ENCODE peak calls at places on chromosome 15, in nine cellular contexts. One of them, this sample, is unnamed.
A peak's percentile ranks its signal among the peaks of the same experiment; 100 is the strongest.

GRCh38 chr15:52115598-52116427 is 3.2 kb upstream of the BCL2L10 start:
- DNase-seq in substantia nigra: no peak
- DNase-seq in testis: no peak
- DNase-seq in GM23248: no peak
- DNase-seq in left lung: no peak
- DNase-seq in AG04450: no peak
- DNase-seq in A549: no peak
- DNase-seq in suprapubic skin: no peak
- DNase-seq in heart left ventricle: no peak
- DNase-seq in this sample: no peak

GRCh38 chr15:49815506-49815905 is 194.7 kb downstream of the DTWD1 start:
- DNase-seq in GM23248: peak; percentile 45
- DNase-seq in suprapubic skin: no peak
- DNase-seq in heart left ventricle: no peak
- DNase-seq in AG04450: no peak
- DNase-seq in substantia nigra: no peak
- DNase-seq in testis: no peak
- DNase-seq in A549: no peak
- DNase-seq in left lung: no peak
- DNase-seq in this sample: no peak

GRCh38 chr15:77075528-77075927 is 4.6 kb upstream of the TSPAN3 start:
- DNase-seq in AG04450: no peak
- DNase-seq in heart left ventricle: no peak
- DNase-seq in GM23248: peak; percentile 47
- DNase-seq in suprapubic skin: no peak
- DNase-seq in A549: no peak
- DNase-seq in left lung: no peak
- DNase-seq in substantia nigra: no peak
- DNase-seq in testis: peak; percentile 32
- DNase-seq in this sample: no peak

GRCh38 chr15:72902245-72902928 is 118.8 kb upstream of the ADPGK start:
- DNase-seq in left lung: no peak
- DNase-seq in GM23248: peak; percentile 83
- DNase-seq in suprapubic skin: no peak
- DNase-seq in testis: peak; percentile 78
- DNase-seq in AG04450: no peak
- DNase-seq in A549: no peak
- DNase-seq in heart left ventricle: peak; percentile 84
- DNase-seq in substantia nigra: no peak
- DNase-seq in this sample: no peak

GRCh38 chr15:29140475-29141172 is 129.0 kb downstream of the NSMCE3 start:
- DNase-seq in AG04450: no peak
- DNase-seq in heart left ventricle: no peak
- DNase-seq in substantia nigra: no peak
- DNase-seq in suprapubic skin: no peak
- DNase-seq in GM23248: no peak
- DNase-seq in testis: no peak
- DNase-seq in A549: no peak
- DNase-seq in left lung: no peak
- DNase-seq in this sample: no peak

GRCh38 chr15:66788024-66788423 is 86.0 kb downstream of the SMAD6 start:
- DNase-seq in heart left ventricle: no peak
- DNase-seq in suprapubic skin: no peak
- DNase-seq in left lung: no peak
- DNase-seq in GM23248: no peak
- DNase-seq in substantia nigra: no peak
- DNase-seq in AG04450: no peak
- DNase-seq in testis: no peak
- DNase-seq in A549: no peak
- DNase-seq in this sample: no peak

GRCh38 chr15:32668942-32669341 is 27.4 kb downstream of the SCG5 start:
- DNase-seq in suprapubic skin: no peak
- DNase-seq in A549: no peak
- DNase-seq in left lung: no peak
- DNase-seq in GM23248: peak; percentile 44
- DNase-seq in substantia nigra: no peak
- DNase-seq in testis: no peak
- DNase-seq in AG04450: no peak
- DNase-seq in heart left ventricle: no peak
- DNase-seq in this sample: no peak

GRCh38 chr15:74136584-74137543 is 6.5 kb downstream of the ISLR2 start:
- DNase-seq in GM23248: peak; percentile 31
- DNase-seq in testis: no peak
- DNase-seq in heart left ventricle: no peak
- DNase-seq in AG04450: no peak
- DNase-seq in suprapubic skin: no peak
- DNase-seq in substantia nigra: no peak
- DNase-seq in left lung: no peak
- DNase-seq in A549: no peak
- DNase-seq in this sample: no peak

GRCh38 chr15:71458089-71458660 is 342.9 kb downstream of the THSD4 start:
- DNase-seq in substantia nigra: no peak
- DNase-seq in A549: no peak
- DNase-seq in left lung: no peak
- DNase-seq in suprapubic skin: no peak
- DNase-seq in testis: no peak
- DNase-seq in AG04450: no peak
- DNase-seq in heart left ventricle: no peak
- DNase-seq in GM23248: no peak
- DNase-seq in this sample: no peak

GRCh38 chr15:66045542-66045941 is 176.3 kb downstream of the RAB11A start:
- DNase-seq in testis: no peak
- DNase-seq in substantia nigra: no peak
- DNase-seq in left lung: no peak
- DNase-seq in A549: no peak
- DNase-seq in GM23248: no peak
- DNase-seq in suprapubic skin: no peak
- DNase-seq in AG04450: no peak
- DNase-seq in heart left ventricle: no peak
- DNase-seq in this sample: no peak

GRCh38 chr15:33859992-33860545 is 108.2 kb upstream of the CHRM5 start:
- DNase-seq in left lung: no peak
- DNase-seq in suprapubic skin: no peak
- DNase-seq in substantia nigra: no peak
- DNase-seq in GM23248: no peak
- DNase-seq in A549: no peak
- DNase-seq in testis: no peak
- DNase-seq in heart left ventricle: no peak
- DNase-seq in AG04450: no peak
- DNase-seq in this sample: no peak

GRCh38 chr15:71316911-71317310 is 201.6 kb downstream of the THSD4 start:
- DNase-seq in testis: no peak
- DNase-seq in A549: no peak
- DNase-seq in GM23248: no peak
- DNase-seq in substantia nigra: no peak
- DNase-seq in heart left ventricle: no peak
- DNase-seq in AG04450: no peak
- DNase-seq in suprapubic skin: no peak
- DNase-seq in left lung: no peak
- DNase-seq in this sample: no peak

GRCh38 chr15:26883466-26883865 is 16.6 kb downstream of the GABRA5 start:
- DNase-seq in suprapubic skin: no peak
- DNase-seq in AG04450: no peak
- DNase-seq in testis: no peak
- DNase-seq in A549: no peak
- DNase-seq in substantia nigra: no peak
- DNase-seq in GM23248: no peak
- DNase-seq in left lung: no peak
- DNase-seq in heart left ventricle: no peak
- DNase-seq in this sample: no peak

GRCh38 chr15:56168394-56168793 is 75.3 kb downstream of the RFX7 start:
- DNase-seq in GM23248: peak; percentile 61
- DNase-seq in suprapubic skin: no peak
- DNase-seq in A549: no peak
- DNase-seq in left lung: no peak
- DNase-seq in heart left ventricle: no peak
- DNase-seq in substantia nigra: no peak
- DNase-seq in AG04450: no peak
- DNase-seq in testis: no peak
- DNase-seq in this sample: no peak

GRCh38 chr15:73633991-73634495 is 854 bp upstream of the NPTN start:
- DNase-seq in testis: no peak
- DNase-seq in heart left ventricle: no peak
- DNase-seq in GM23248: peak; percentile 97
- DNase-seq in left lung: no peak
- DNase-seq in A549: peak; percentile 69
- DNase-seq in substantia nigra: no peak
- DNase-seq in AG04450: peak; percentile 85
- DNase-seq in suprapubic skin: no peak
- DNase-seq in this sample: no peak

GRCh38 chr15:55389276-55389631 is 18.9 kb downstream of the CCPG1 start:
- DNase-seq in left lung: no peak
- DNase-seq in AG04450: no peak
- DNase-seq in substantia nigra: no peak
- DNase-seq in heart left ventricle: no peak
- DNase-seq in GM23248: peak; percentile 38
- DNase-seq in testis: no peak
- DNase-seq in suprapubic skin: no peak
- DNase-seq in A549: peak; percentile 31
- DNase-seq in this sample: no peak

GRCh38 chr15:25930931-25931330 is 67.8 kb upstream of the ATP10A start:
- DNase-seq in left lung: no peak
- DNase-seq in A549: no peak
- DNase-seq in GM23248: peak; percentile 55
- DNase-seq in substantia nigra: no peak
- DNase-seq in testis: no peak
- DNase-seq in AG04450: no peak
- DNase-seq in heart left ventricle: no peak
- DNase-seq in suprapubic skin: no peak
- DNase-seq in this sample: no peak

GRCh38 chr15:76575177-76576078 is 238.9 kb downstream of the ISL2 start:
- DNase-seq in testis: no peak
- DNase-seq in AG04450: no peak
- DNase-seq in left lung: no peak
- DNase-seq in GM23248: no peak
- DNase-seq in suprapubic skin: no peak
- DNase-seq in A549: no peak
- DNase-seq in heart left ventricle: no peak
- DNase-seq in substantia nigra: no peak
- DNase-seq in this sample: no peak

DNA sequence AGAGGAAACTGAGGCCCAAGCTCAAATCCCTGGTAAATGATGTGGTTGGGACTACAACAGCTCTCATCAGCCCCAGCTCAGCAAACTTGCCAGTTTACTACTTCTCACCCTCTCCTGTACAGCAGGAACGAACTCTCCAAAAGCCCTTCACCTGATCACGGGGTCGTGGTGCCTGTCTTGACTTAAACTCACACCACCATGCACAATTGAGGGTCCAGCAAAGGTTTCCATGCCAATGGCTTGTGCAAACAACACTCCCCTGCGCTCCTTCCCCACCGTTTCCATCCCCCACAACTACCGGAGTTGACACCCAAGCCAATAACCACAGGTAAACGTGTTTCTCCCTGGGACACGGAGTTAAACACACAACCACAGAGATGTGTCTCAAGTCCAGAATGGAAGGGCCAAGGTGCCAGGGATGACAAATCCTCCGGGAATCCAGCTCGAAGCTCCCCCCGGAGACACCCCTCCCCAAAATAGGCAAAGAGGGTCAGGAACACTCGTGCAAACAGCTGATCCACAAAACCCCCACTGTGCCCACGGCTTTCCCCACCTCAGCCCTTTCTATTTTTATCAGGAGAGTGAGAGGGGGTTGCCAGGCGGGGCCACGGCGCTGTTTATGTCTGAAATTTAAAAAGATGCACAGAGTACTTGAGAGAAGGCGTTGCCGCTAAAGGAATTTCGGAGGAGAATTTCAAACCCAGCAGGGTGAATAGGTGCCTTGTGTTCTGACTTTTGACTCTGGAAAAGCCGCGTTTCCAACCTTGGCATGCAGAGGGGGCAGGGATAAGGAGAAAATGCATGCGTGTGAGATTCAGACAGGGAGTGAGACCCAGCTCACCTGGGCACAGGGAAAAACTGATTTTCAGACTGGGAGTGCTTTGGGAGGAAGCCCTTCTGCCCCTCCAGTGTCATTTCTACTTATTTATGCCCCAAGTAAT is 10.6 kb upstream of the ACAN start:
- DNase-seq in A549: no peak
- DNase-seq in AG04450: no peak
- DNase-seq in substantia nigra: no peak
- DNase-seq in GM23248: no peak
- DNase-seq in testis: no peak
- DNase-seq in left lung: no peak
- DNase-seq in suprapubic skin: no peak
- DNase-seq in heart left ventricle: no peak
- DNase-seq in this sample: no peak
- H3K27ac ChIP-seq in A549: no peak overlapping the region
- H3K27ac ChIP-seq in AG04450: no peak overlapping the region
- H3K27ac ChIP-seq in substantia nigra: no peak overlapping the region
- H3K27ac ChIP-seq in GM23248: no peak overlapping the region
- H3K27ac ChIP-seq in testis: no peak overlapping the region
- H3K27ac ChIP-seq in left lung: no peak overlapping the region
- H3K27ac ChIP-seq in suprapubic skin: no peak overlapping the region
- H3K27ac ChIP-seq in heart left ventricle: no peak overlapping the region
- H3K27ac ChIP-seq in this sample: no peak overlapping the region

DNA sequence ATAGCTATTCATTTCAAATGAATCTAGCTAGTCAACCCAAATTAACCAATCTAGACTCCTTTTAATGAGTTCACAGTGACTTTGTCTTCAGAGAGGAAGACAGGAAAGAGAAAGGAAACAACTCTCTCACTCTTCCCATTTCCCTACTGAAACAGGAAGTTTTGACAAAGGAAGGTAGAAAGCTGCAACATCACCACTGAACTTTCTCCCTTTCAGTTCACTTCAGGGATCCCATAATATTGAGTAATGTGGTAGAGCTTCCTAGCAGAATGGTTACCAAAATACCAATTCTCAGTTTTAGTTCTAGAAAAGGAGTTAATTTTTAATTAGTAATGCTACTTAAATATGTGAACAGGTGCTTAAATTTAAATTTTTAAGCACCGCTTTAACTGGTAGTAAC is 7.5 kb downstream of the VPS13C start:
- DNase-seq in heart left ventricle: no peak
- DNase-seq in AG04450: no peak
- DNase-seq in A549: no peak
- DNase-seq in GM23248: no peak
- DNase-seq in suprapubic skin: no peak
- DNase-seq in left lung: no peak
- DNase-seq in substantia nigra: no peak
- DNase-seq in testis: no peak
- DNase-seq in this sample: no peak
- H3K27ac ChIP-seq in heart left ventricle: no peak overlapping the region
- H3K27ac ChIP-seq in AG04450: no peak overlapping the region
- H3K27ac ChIP-seq in A549: no peak overlapping the region
- H3K27ac ChIP-seq in GM23248: no peak overlapping the region
- H3K27ac ChIP-seq in suprapubic skin: no peak overlapping the region
- H3K27ac ChIP-seq in left lung: no peak overlapping the region
- H3K27ac ChIP-seq in substantia nigra: no peak overlapping the region
- H3K27ac ChIP-seq in testis: no peak overlapping the region
- H3K27ac ChIP-seq in this sample: no peak overlapping the region

GRCh38 chr15:88006146-88006545 is 250.4 kb downstream of the NTRK3 start:
- DNase-seq in GM23248: no peak
- DNase-seq in substantia nigra: no peak
- DNase-seq in A549: no peak
- DNase-seq in left lung: no peak
- DNase-seq in heart left ventricle: no peak
- DNase-seq in testis: no peak
- DNase-seq in AG04450: no peak
- DNase-seq in suprapubic skin: no peak
- DNase-seq in this sample: no peak
- H3K27ac ChIP-seq in GM23248: no peak overlapping the region
- H3K27ac ChIP-seq in substantia nigra: no peak overlapping the region
- H3K27ac ChIP-seq in A549: no peak overlapping the region
- H3K27ac ChIP-seq in left lung: no peak overlapping the region
- H3K27ac ChIP-seq in heart left ventricle: no peak overlapping the region
- H3K27ac ChIP-seq in testis: no peak overlapping the region
- H3K27ac ChIP-seq in AG04450: no peak overlapping the region
- H3K27ac ChIP-seq in suprapubic skin: no peak overlapping the region
- H3K27ac ChIP-seq in this sample: no peak overlapping the region

GRCh38 chr15:85587707-85588441 is 206.9 kb downstream of the KLHL25 start:
- DNase-seq in GM23248: peak; percentile 94
- DNase-seq in suprapubic skin: no peak
- DNase-seq in substantia nigra: no peak
- DNase-seq in testis: no peak
- DNase-seq in heart left ventricle: no peak
- DNase-seq in A549: peak; percentile 58
- DNase-seq in AG04450: no peak
- DNase-seq in left lung: no peak
- DNase-seq in this sample: no peak
- H3K27ac ChIP-seq in GM23248: peak overlapping the region; percentile 97
- H3K27ac ChIP-seq in suprapubic skin: peak overlapping the region; percentile 84
- H3K27ac ChIP-seq in substantia nigra: no peak overlapping the region
- H3K27ac ChIP-seq in testis: no peak overlapping the region
- H3K27ac ChIP-seq in heart left ventricle: peak overlapping the region; percentile 72
- H3K27ac ChIP-seq in A549: peak overlapping the region; percentile 82
- H3K27ac ChIP-seq in AG04450: no peak overlapping the region
- H3K27ac ChIP-seq in left lung: peak overlapping the region; percentile 83
- H3K27ac ChIP-seq in this sample: no peak overlapping the region

This sample was measured in naive thymus-derived CD4-positive, alpha-beta T cell.